ENCODE peak calls at places on chromosomes 13 and 19, in nine cellular contexts. J, K, P, B, A, C, O, F and E are unnamed samples.

GRCh38 chr13:45047394-45048328 is 58.3 kb downstream of the GPALPP1 start:
- DNase-seq in A (peak; percentile 77), C (peak; percentile 85), O (peak; percentile 51), P (peak; percentile 24), B (peak; percentile 84), F (no peak), K (peak; percentile 80), J (peak; percentile 79), E (peak; percentile 87)

GRCh38 chr13:67224148-67224846 is 5.8 kb downstream of the PCDH9 start:
- DNase-seq in K (peak; percentile 87), P (no peak), A (peak; percentile 81), C (no peak), F (peak; percentile 85), O (peak; percentile 56), B (peak; percentile 64), J (peak; percentile 62), E (peak; percentile 92)

GRCh38 chr19:4580021-4580901 is 20.8 kb upstream of the SEMA6B start:
- DNase-seq in B (no peak), P (no peak), K (no peak), F (no peak), O (no peak), J (peak; percentile 61), C (peak; percentile 85), A (no peak), E (no peak)

GRCh38 chr13:46184277-46184699 is 2.3 kb upstream of the LCP1 start:
- DNase-seq in B (peak; percentile 52), C (peak; percentile 75), K (peak; percentile 38), P (no peak), A (peak; percentile 55), F (no peak), J (peak; percentile 24), O (peak; percentile 28), E (no peak)

GRCh38 chr13:71522976-71523517 is 344.0 kb downstream of the DACH1 start:
- DNase-seq in F (no peak), B (no peak), P (no peak), O (no peak), K (no peak), J (no peak), C (no peak), A (no peak), E (no peak)

GRCh38 chr13:114264886-114265611 is 16.4 kb upstream of the UPF3A start:
- DNase-seq in B (no peak), K (no peak), P (no peak), O (no peak), J (no peak), F (no peak), C (no peak), A (no peak), E (no peak)

GRCh38 chr13:32650705-32651311 is 64.6 kb downstream of the PDS5B start:
- DNase-seq in F (no peak), C (no peak), B (peak; percentile 58), K (peak; percentile 59), P (peak; percentile 30), A (peak; percentile 59), O (peak; percentile 73), J (peak; percentile 38), E (no peak)

GRCh38 chr19:11091343-11092153 is 2.3 kb downstream of the LDLR start:
- DNase-seq in J (no peak), O (peak; percentile 94), K (peak; percentile 67), B (peak; percentile 79), C (no peak), P (no peak), F (peak; percentile 85), A (peak; percentile 72), E (peak; percentile 89)

GRCh38 chr19:58548859-58549663 is 5.2 kb downstream of the TRIM28 start:
- DNase-seq in K (no peak), O (no peak), F (no peak), A (no peak), J (no peak), P (no peak), B (no peak), C (no peak), E (no peak)

GRCh38 chr13:29140277-29140676 is 320.1 kb downstream of the MTUS2 start:
- DNase-seq in J (no peak), K (no peak), C (no peak), O (no peak), P (no peak), F (no peak), B (no peak), A (no peak), E (no peak)

GRCh38 chr13:48319458-48320395 is 16.2 kb downstream of the RB1 start:
- DNase-seq in A (no peak), O (no peak), C (no peak), P (no peak), B (no peak), K (no peak), J (no peak), F (no peak), E (no peak)

GRCh38 chr19:39135701-39136100 is 10.1 kb downstream of the PAK4 start:
- DNase-seq in C (no peak), J (peak; percentile 11), P (no peak), B (no peak), O (no peak), K (no peak), F (no peak), A (no peak), E (no peak)

GRCh38 chr19:39133431-39134270 is 8.1 kb downstream of the PAK4 start:
- DNase-seq in C (no peak), P (no peak), B (peak; percentile 52), J (peak; percentile 28), O (no peak), F (no peak), K (peak; percentile 56), A (peak; percentile 73), E (no peak)

GRCh38 chr19:39130337-39131254 is 5.0 kb downstream of the PAK4 start:
- DNase-seq in P (no peak), C (no peak), J (peak; percentile 58), O (no peak), F (no peak), A (no peak), B (no peak), K (no peak), E (no peak)

GRCh38 chr19:39131255-39131755 is 5.7 kb downstream of the PAK4 start:
- DNase-seq in F (no peak), K (no peak), B (no peak), A (peak; percentile 42), C (no peak), P (no peak), O (no peak), J (peak; percentile 45), E (peak; percentile 79)

DNA sequence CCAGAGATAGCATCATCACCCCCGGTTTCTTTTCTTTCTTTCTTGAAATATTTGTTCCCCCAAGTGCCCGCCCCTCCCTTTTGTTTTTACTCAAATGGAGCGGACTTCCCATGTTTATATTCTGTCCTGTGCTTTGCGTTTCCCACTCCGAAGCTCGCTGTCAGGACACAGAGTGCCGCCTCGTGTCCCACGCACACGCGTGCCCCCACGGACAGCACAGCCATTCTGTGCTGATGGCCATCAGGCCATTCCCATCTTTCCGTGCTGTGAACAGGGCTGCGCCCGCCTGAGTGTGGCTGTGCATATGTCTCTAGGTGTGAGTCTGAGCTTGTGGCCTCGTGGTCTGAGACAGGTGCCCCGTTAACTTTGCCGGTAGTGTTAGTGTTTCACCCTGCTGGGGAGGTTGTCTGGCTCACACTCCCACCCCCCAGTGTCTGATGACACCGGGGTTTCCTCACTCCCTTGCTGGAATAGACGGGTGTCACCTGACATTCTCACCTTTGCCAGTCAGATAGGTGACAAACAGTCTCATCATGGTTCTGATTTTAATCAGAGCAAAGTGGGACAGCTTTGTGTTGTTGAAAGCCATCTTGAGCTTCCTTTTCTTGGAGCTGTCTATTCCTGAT is 6.9 kb downstream of the PAK4 start:
- DNase-seq in F (no peak), K (no peak), A (no peak), C (no peak), O (no peak), P (no peak), B (no peak), J (no peak), E (no peak)
- H3K4me1 ChIP-seq in F (peaks cover 84% of the 10 kb centered on the region), K (peaks cover 88% of the 10 kb centered on the region), A (peaks cover 82% of the 10 kb centered on the region), C (peaks cover 5% of the 10 kb centered on the region), O (peaks cover 19% of the 10 kb centered on the region), P (peaks cover 15% of the 10 kb centered on the region), B (peaks cover 89% of the 10 kb centered on the region), J (peaks cover 49% of the 10 kb centered on the region), E (no peaks in the 10 kb centered on the region)

GRCh38 chr13:77113496-77113895 is 86.5 kb upstream of the FBXL3 start:
- DNase-seq in O (no peak), P (no peak), F (no peak), C (no peak), A (no peak), K (no peak), J (no peak), B (no peak), E (no peak)
- TF ChIP-seq POLR2AphosphoS5 in O (no peak), P (no peak), F (no peak), C (no peak), A (no peak), K (no peak), J (no peak), B (no peak), E (no peak)

DNA sequence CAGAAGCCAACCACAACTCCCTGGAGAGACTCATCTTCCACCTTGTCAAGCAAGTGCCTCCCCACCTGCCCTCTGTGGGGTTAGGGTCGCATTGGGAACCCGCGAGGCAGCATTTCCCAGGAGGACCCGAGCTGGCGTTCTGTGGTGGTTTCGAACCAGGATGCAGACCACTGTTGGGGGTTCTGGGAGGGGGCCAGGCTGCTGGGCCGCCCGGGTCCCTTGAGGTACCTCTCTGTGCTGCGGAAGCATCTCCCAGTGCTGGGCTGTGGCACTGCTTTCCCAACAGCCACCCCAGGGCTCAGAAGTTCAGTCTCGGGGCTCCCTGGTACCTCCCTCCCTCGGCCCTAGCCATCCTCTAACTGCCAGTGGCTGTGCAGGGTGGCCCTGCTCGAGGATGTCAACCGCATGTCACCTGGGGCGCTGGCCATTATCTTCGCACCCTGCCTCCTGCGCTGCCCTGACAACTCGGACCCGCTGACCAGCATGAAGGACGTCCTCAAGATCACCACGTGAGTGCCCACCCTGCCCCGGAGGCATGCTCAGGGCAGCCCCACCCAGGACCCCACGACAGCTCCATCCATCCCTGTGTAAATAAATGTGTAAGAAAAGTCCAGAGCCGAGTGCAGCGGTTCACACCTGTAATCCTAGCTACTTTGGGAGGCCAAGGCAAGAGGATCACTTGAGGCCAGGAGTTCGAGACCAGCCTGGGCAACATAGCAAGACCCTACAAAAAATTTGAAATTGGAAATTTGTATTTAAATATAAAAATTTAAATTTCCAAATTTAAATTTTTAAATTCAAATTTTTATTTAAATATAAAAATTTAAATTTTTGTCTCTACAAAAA is 8.2 kb upstream of the USE1 start:
- DNase-seq in B (no peak), A (no peak), C (no peak), J (no peak), K (no peak), F (no peak), P (no peak), O (no peak), E (no peak)
- TF ChIP-seq EP300 in B (no peak), A (no peak), C (no peak), J (no peak), K (no peak), F (no peak), P (no peak), O (no peak), E (no peak)

DNA sequence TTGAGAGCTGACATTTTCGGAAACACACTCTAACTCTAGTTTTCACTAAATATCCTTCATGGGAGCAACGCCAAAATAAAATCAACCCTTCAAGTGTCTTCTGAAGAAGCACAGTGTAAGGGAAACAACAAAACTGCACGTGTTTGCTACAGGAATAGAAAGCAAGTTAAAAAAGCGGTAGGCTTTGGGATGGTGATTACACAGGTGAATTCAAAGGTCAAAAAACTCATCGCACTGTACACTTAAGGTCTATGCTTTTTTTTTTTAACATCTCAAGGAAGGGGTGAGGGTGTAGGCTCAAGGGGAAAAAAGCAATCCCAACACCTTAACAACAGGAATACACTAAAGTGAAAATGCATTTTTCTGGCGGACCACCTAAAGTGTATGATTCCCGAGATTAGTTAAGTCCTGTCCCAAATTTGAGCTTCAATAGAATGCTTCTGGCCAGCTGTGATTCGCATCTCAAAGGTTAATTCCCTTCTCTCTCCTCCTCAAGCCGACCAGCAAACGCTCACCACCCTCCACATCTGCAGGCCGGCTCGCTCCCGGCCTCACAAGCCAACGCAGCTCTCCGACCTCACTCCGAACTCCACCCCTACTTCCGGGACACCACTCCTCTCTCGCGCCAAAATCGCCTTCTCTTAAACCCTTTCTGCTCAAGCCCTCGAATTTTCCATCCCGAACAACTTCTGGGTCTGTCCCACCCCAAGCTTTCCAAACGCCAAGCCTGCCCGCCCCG is 1.1 kb downstream of the ARGLU1 start:
- DNase-seq in C (no peak), F (no peak), P (no peak), A (peak; percentile 76), O (peak; percentile 32), B (peak; percentile 69), K (peak; percentile 63), J (peak; percentile 79), E (peak; percentile 75)
- H3K4me1 ChIP-seq in C (peaks cover 12% of the 10 kb centered on the region), F (peaks cover 53% of the 10 kb centered on the region), P (peaks cover 13% of the 10 kb centered on the region), A (peaks cover 49% of the 10 kb centered on the region), O (peaks cover 47% of the 10 kb centered on the region), B (peaks cover 55% of the 10 kb centered on the region), K (peaks cover 30% of the 10 kb centered on the region), J (peaks cover 13% of the 10 kb centered on the region), E (peaks cover 55% of the 10 kb centered on the region)